ENCODE peak calls at places on chromosomes 11 and 22, in six cellular contexts. U, A, K, Q, W and Z are unnamed samples.

GRCh38 chr11:6362185-6362867 is 27.9 kb upstream of the SMPD1 start:
- DNase-seq in K (no peak), U (no peak), A (no peak), Q (peak), W (no peak), Z (no peak)

GRCh38 chr11:66727883-66728759 is 895 bp downstream of the SPTBN2 start:
- DNase-seq in K (no peak), U (peak), Q (no peak), W (peak), A (peak), Z (no peak)

GRCh38 chr22:38941488-38941987 is 15.9 kb upstream of the APOBEC3A start:
- DNase-seq in Q (peak), A (no peak), W (no peak), U (no peak), K (no peak), Z (no peak)

GRCh38 chr11:121757480-121758125 is 304.8 kb upstream of the SORL1-AS1 start:
- DNase-seq in A (no peak), U (no peak), W (no peak), K (no peak), Q (no peak), Z (no peak)

GRCh38 chr11:69249641-69250502 is 44.1 kb upstream of the MYEOV start:
- DNase-seq in K (no peak), Q (no peak), A (no peak), W (no peak), U (peak), Z (no peak)

GRCh38 chr22:29712119-29712518 is 7.7 kb upstream of the CABP7 start:
- DNase-seq in Q (no peak), U (no peak), A (no peak), W (no peak), K (no peak), Z (no peak)

GRCh38 chr11:90288207-90288821 is 65.5 kb upstream of the CHORDC1 start:
- DNase-seq in U (no peak), A (no peak), Q (no peak), W (peak), K (peak), Z (peak)

GRCh38 chr11:42555197-42555596 is 756.6 kb upstream of the API5 start:
- DNase-seq in U (no peak), W (no peak), A (no peak), Q (no peak), K (no peak), Z (no peak)

GRCh38 chr11:28228196-28228595 is 120.0 kb downstream of the METTL15 start:
- DNase-seq in A (no peak), W (no peak), Q (no peak), U (no peak), K (no peak), Z (no peak)

GRCh38 chr11:116638463-116638862 is 134.3 kb downstream of the BUD13 start:
- DNase-seq in U (no peak), A (no peak), W (no peak), K (no peak), Q (no peak), Z (no peak)

GRCh38 chr22:41288245-41288946 is 2.4 kb upstream of the RANGAP1 start:
- DNase-seq in U (peak), Q (peak), K (peak), A (peak), W (no peak), Z (no peak)
- TF ChIP-seq POLR2AphosphoS5 in U (no peak), Q (peak), K (peak), A (peak), W (no peak), Z (no peak)

DNA sequence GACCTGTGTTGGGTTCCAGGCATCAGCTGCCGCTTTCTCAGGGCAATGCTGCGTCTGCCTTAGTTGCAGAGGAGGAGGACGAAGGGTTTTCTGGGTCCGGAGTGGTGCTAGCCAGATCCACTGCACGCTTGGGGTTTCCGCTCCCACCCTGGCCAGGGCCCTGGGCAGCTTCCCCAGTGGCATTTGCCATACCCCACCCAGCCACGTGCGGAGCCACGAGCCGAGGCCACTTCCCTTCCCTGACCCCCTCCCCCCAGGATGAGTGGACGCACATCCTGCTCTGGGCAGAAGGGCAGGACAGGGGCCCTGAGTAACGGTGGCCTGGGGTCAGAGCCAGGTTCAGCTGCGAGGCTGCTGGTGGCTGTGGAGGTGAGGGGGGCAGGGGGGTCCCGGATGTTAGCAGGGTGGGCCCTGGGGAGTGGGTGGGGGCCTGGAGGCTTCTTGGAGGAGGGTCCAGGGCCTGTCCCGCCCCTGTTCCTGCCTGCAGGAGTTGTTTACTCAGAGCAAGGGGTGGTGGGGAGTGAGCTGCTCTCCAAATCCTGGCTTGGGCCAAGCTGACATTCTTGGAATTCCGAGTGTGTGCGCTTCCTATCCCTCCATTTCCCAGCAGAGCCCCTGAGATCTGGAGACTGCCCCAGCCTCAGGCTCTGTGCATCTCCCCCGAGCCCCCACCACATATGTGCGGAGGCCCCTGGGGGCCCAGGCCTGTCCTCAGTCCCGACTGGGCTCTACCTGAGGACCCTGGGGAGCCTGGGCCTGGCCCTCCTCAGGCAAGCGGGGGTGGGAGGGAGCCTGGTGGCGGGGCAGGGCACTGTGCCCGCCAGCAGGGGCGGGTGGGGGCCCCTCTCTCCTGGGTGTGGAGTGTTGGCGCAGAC is 1.4 kb downstream of the TSPAN4 start:
- DNase-seq in U (peak), K (no peak), Q (peak), A (peak), W (peak), Z (no peak)
- TF ChIP-seq POLR2AphosphoS5 in U (peak), K (peak), Q (peak), A (peak), W (no peak), Z (no peak)

GRCh38 chr11:118631510-118631909 is 24.1 kb downstream of the PHLDB1 start:
- DNase-seq in Q (no peak), U (no peak), K (no peak), A (peak), W (no peak), Z (no peak)
- TF ChIP-seq POLR2AphosphoS5 in Q (no peak), U (no peak), K (no peak), A (no peak), W (no peak), Z (no peak)

GRCh38 chr11:10892250-10892649 is 34.4 kb upstream of the ZBED5 start:
- DNase-seq in U (no peak), W (no peak), Q (no peak), K (no peak), A (no peak), Z (no peak)
- TF ChIP-seq POLR2AphosphoS5 in U (no peak), W (no peak), Q (no peak), K (no peak), A (no peak), Z (no peak)

GRCh38 chr22:25404923-25405853 is 159.3 kb upstream of the GRK3 start:
- DNase-seq in Q (peak), U (peak), K (no peak), A (peak), W (peak), Z (peak)
- TF ChIP-seq POLR2AphosphoS5 in Q (peak), U (peak), K (peak), A (peak), W (peak), Z (no peak)

DNA sequence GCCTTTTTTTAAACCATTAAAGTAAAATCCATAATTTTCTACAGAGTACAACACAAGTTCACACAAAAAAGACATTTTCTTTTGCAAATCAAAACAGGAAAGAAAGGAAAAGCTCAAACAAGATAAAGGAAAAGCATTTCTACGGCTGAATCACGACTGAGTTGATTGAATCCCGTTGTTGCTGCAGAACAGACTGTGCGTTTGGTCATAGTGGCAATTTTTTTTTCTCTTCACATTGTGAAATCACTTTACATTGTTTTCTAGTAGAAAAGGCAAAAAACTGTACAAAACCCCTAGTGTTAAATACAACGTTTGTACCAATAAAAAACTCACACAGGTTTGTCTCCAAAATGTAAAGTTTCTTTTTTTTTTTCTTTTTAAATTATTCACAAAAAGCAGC is 17.3 kb upstream of the RAPSN start:
- DNase-seq in K (no peak), U (no peak), Q (no peak), A (no peak), W (no peak), Z (no peak)
- TF ChIP-seq POLR2AphosphoS5 in K (no peak), U (no peak), Q (no peak), A (no peak), W (no peak), Z (no peak)

DNA sequence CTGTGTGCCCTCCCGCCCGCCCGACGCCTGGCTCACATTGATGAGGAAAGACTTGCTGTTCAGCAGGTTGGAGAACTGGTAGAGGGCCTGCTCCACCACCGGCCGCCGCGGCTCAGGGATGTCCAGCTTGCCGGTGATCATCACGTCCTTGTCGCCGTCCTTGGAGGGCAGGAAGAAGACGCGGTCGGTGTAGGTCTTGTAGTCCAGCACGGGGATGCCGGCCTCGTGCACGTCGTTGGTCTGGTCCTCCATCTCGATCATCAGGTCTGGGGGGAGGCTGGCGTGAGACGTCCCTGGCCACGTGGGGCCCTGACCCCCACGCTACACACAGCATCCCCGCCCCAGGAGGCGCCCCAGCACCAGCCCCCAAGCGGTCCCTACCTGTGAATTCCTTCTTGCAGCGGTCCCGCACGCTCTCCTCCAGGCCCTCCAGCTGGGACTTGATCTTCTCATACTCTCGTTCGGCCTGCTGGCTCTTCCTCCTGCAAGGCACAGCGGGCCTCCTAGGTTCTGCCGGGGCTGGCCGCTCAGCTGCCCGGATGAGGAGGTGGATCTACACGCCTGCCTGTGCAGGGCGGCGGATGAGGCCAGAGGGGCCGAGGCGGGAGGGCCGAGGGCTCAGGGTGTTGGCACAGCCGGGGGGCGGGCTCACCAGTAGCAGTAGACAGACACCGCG is 10.7 kb upstream of the MAPK11 start:
- DNase-seq in K (no peak), W (no peak), Q (no peak), A (no peak), U (no peak), Z (no peak)
- TF ChIP-seq POLR2AphosphoS5 in K (no peak), W (no peak), Q (no peak), A (no peak), U (no peak), Z (no peak)